ENCODE peak calls at places on chromosome 3, in six cellular contexts. M is MG63; R is AG08396; D is uterus; W is right cardiac atrium; A is activated gamma-delta T cell treated with anti-CD3 and anti-CD28 coated beads, Interleukin-2, amount 50 U/mL, for 16 hours. U is an unnamed sample.

GRCh38 chr3:94032187-94032586 is 3.8 kb upstream of the STX19 start:
- DNase-seq in M (no peak), R (no peak), D (no peak), W (no peak), A (no peak), U (no peak)

GRCh38 chr3:193140381-193140780 is 100.6 kb upstream of the PLAAT1 start:
- DNase-seq in M (no peak), R (no peak), D (no peak), W (no peak), A (no peak), U (peak)

GRCh38 chr3:104279617-104280016 is 1087.1 kb upstream of the ALCAM start:
- DNase-seq in M (peak), R (peak), D (no peak), W (no peak), A (no peak), U (peak)

GRCh38 chr3:188978772-188979171 is 193.0 kb upstream of the TPRG1 start:
- DNase-seq in M (peak), R (peak), D (peak), W (peak), A (no peak), U (peak)

GRCh38 chr3:188695251-188695650 is 476.5 kb upstream of the TPRG1 start:
- DNase-seq in M (no peak), R (no peak), D (no peak), W (no peak), A (no peak), U (no peak)

GRCh38 chr3:123431658-123432323 is 17.1 kb downstream of the ADCY5 start:
- DNase-seq in M (no peak), R (no peak), D (no peak), W (no peak), A (no peak), U (no peak)

GRCh38 chr3:29693863-29694262 is 413.0 kb downstream of the RBMS3 start:
- DNase-seq in M (peak), R (peak), D (no peak), W (no peak), A (no peak), U (peak)

GRCh38 chr3:27943106-27943505 is 221.0 kb upstream of the EOMES start:
- DNase-seq in M (no peak), R (no peak), D (no peak), W (peak), A (no peak), U (peak)

GRCh38 chr3:194784341-194784740 is 98.7 kb downstream of the FAM43A start:
- DNase-seq in M (no peak), R (no peak), D (no peak), W (no peak), A (no peak), U (no peak)

GRCh38 chr3:184874709-184875644 is 63.0 kb downstream of the VPS8 start:
- DNase-seq in M (no peak), R (peak), D (no peak), W (no peak), A (no peak), U (peak)

GRCh38 chr3:46878796-46879436 is 1.4 kb downstream of the PTH1R start:
- DNase-seq in M (no peak), R (no peak), D (no peak), W (no peak), A (no peak), U (no peak)